ENCODE peak calls at places on chromosomes 3 and 15, in five cellular contexts. A, D, Q, N and K are unnamed samples.
A peak's percentile ranks its signal among the peaks of the same experiment; 100 is the strongest.

GRCh38 chr15:27808182-27808581 is 290.9 kb downstream of the OCA2 start:
- DNase-seq in N (no peak), A (no peak), D (no peak), Q (peak; percentile 34), K (no peak)

GRCh38 chr15:76860201-76860600 is 44.9 kb downstream of the SCAPER start:
- DNase-seq in Q (no peak), N (no peak), A (no peak), D (no peak), K (no peak)

GRCh38 chr3:185153861-185154629 is 1.2 kb upstream of the C3orf70 start:
- DNase-seq in N (no peak), A (peak; percentile 42), D (no peak), Q (no peak), K (no peak)

GRCh38 chr15:73517566-73517965 is 74.6 kb downstream of the REC114 start:
- DNase-seq in N (no peak), Q (no peak), A (no peak), D (no peak), K (no peak)

GRCh38 chr15:52031542-52031941 is 12.5 kb downstream of the MAPK6 start:
- DNase-seq in N (no peak), A (no peak), D (no peak), Q (peak; percentile 49), K (no peak)

GRCh38 chr3:154144825-154145465 is 23.8 kb downstream of the ARHGEF26 start:
- DNase-seq in Q (no peak), N (no peak), D (no peak), A (no peak), K (no peak)

GRCh38 chr15:65994832-65995231 is 125.5 kb downstream of the RAB11A start:
- DNase-seq in N (no peak), Q (no peak), A (no peak), D (no peak), K (no peak)

GRCh38 chr15:63122002-63122893 is 587 bp downstream of the LACTB start:
- DNase-seq in Q (peak; percentile 84), D (peak; percentile 93), A (peak; percentile 73), N (peak; percentile 94), K (peak; percentile 76)

GRCh38 chr15:38299216-38299615 is 46.6 kb downstream of the SPRED1 start:
- DNase-seq in D (no peak), Q (no peak), N (no peak), A (no peak), K (no peak)

GRCh38 chr3:23114479-23114878 is 88.6 kb upstream of the UBE2E2 start:
- DNase-seq in Q (no peak), N (no peak), A (no peak), D (no peak), K (no peak)

GRCh38 chr15:47431501-47431900 is 285.8 kb upstream of the SEMA6D start:
- DNase-seq in Q (no peak), N (no peak), D (no peak), A (peak; percentile 10), K (no peak)

GRCh38 chr3:3065876-3066275 is 44.3 kb downstream of the IL5RA start:
- DNase-seq in Q (no peak), N (peak; percentile 8), A (no peak), D (no peak), K (peak; percentile 6)

GRCh38 chr3:178456942-178457341 is 79.3 kb upstream of the KCNMB2 start:
- DNase-seq in D (no peak), N (no peak), Q (no peak), A (no peak), K (no peak)

GRCh38 chr3:27532931-27533607 is 48.9 kb upstream of the SLC4A7 start:
- DNase-seq in A (no peak), Q (peak; percentile 6), D (no peak), N (no peak), K (no peak)

GRCh38 chr15:63015618-63016017 is 26.9 kb upstream of the TPM1 start:
- DNase-seq in N (peak; percentile 48), A (no peak), D (peak; percentile 75), Q (no peak), K (peak; percentile 45)

GRCh38 chr3:140117111-140117526 is 182.1 kb downstream of the CLSTN2 start:
- DNase-seq in Q (no peak), A (no peak), N (no peak), D (no peak), K (no peak)

GRCh38 chr3:180063783-180064182 is 27.0 kb upstream of the PEX5L start:
- DNase-seq in D (no peak), A (no peak), Q (no peak), N (no peak), K (no peak)

GRCh38 chr15:57432141-57432701 is 55.9 kb downstream of the CGNL1 start:
- DNase-seq in A (no peak), D (no peak), Q (no peak), N (no peak), K (no peak)

GRCh38 chr3:36786921-36787890 is 22.9 kb upstream of the DCLK3 start:
- DNase-seq in D (no peak), N (no peak), A (no peak), Q (peak; percentile 56), K (no peak)

GRCh38 chr15:85840802-85841152 is 46.1 kb upstream of the KLHL25 start:
- DNase-seq in N (no peak), D (no peak), A (no peak), Q (no peak), K (no peak)

GRCh38 chr15:85837881-85838280 is 43.2 kb upstream of the KLHL25 start:
- DNase-seq in N (no peak), A (no peak), D (no peak), Q (no peak), K (no peak)

GRCh38 chr15:85838655-85839054 is 43.9 kb upstream of the KLHL25 start:
- DNase-seq in N (no peak), D (no peak), A (no peak), Q (no peak), K (no peak)

GRCh38 chr15:85839637-85840036 is 44.9 kb upstream of the KLHL25 start:
- DNase-seq in D (no peak), Q (no peak), N (no peak), A (no peak), K (no peak)

GRCh38 chr15:85840079-85840801 is 45.5 kb upstream of the KLHL25 start:
- DNase-seq in A (peak; percentile 85), N (peak; percentile 91), Q (peak; percentile 88), D (peak; percentile 89), K (peak; percentile 72)
- TF ChIP-seq POLR2A in A (no peak), N (no peak), Q (no peak), D (no peak), K (no peak)

GRCh38 chr15:53644681-53645080 is 114.8 kb downstream of the WDR72 start:
- DNase-seq in A (no peak), D (no peak), N (no peak), Q (no peak), K (no peak)
- TF ChIP-seq POLR2A in A (no peak), D (no peak), N (no peak), Q (no peak), K (no peak)

GRCh38 chr3:39107874-39108308 is 411 bp downstream of the TTC21A start:
- DNase-seq in D (no peak), Q (no peak), N (no peak), A (no peak), K (no peak)

GRCh38 chr3:39105687-39106063 is 1.8 kb downstream of the GORASP1 start:
- DNase-seq in D (no peak), Q (no peak), A (no peak), N (no peak), K (no peak)

GRCh38 chr3:39108309-39108708 is 829 bp downstream of the TTC21A start:
- DNase-seq in N (no peak), Q (peak; percentile 71), D (no peak), A (no peak), K (no peak)

GRCh38 chr3:39106281-39107055 is 959 bp downstream of the GORASP1 start:
- DNase-seq in Q (peak; percentile 13), N (no peak), A (no peak), D (no peak), K (no peak)

GRCh38 chr3:39107056-39107873 is at the start of the genes GORASP1 and TTC21A:
- DNase-seq in A (peak; percentile 76), N (peak; percentile 91), D (peak; percentile 96), Q (peak; percentile 81), K (peak; percentile 89)
- TF ChIP-seq POLR2A in A (peak; percentile 72), N (peak; percentile 79), D (peak; percentile 62), Q (peak; percentile 51), K (peak; percentile 71)

DNA sequence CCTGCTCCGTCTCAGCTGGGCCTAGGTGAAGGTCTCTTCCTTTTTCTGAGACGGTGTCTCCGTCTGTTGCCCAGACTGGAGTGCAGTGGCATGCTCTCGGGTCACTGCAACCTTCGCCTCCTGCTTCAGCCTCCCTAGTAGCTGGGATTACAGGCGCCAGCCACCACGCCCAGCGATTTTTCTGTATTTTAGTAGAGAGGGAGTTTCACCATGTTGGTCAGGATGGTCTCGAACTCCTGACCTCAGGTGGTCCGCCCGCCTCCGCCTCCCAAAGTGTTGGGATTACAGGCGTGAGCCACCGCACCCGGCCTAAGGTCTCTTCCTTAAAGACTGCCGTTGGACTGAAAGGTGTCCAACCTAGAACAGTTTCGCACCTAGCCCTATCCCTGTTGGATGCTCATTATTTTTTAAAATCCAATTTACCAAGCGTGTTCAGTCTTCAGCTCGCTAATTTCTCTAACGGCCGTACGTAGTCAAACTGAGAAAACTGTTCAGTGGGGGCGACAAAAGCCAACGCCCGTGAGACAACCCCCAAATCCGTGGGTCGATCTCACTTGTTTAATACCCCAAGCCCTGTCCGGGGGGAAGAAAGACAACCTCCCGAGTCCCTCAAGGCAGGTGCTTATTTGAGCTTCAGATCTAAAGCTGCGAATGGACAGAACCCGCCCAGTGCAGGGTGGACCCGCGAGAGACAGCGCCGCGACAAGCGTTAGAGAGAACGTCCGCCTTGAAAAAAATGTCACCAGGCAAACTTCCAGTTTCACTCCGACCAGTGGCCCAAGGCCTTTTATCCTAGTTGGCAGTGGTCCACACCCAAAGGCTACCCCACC is 986 bp upstream of the OXSR1 start:
- DNase-seq in A (no peak), D (no peak), N (no peak), Q (no peak), K (no peak)
- TF ChIP-seq POLR2A in A (no peak), D (peak; percentile 72), N (no peak), Q (no peak), K (no peak)

GRCh38 chr3:130893240-130894129 is at the start of gene ATP2C1:
- DNase-seq in A (peak; percentile 92), Q (peak; percentile 95), D (peak; percentile 97), N (peak; percentile 71), K (peak; percentile 76)
- TF ChIP-seq POLR2A in A (peak; percentile 89), Q (peak; percentile 88), D (peak; percentile 89), N (peak; percentile 58), K (peak; percentile 79)

GRCh38 chr3:33035596-33035995 is 61.4 kb downstream of the GLB1 start:
- DNase-seq in A (no peak), D (no peak), N (no peak), Q (no peak), K (peak; percentile 24)
- TF ChIP-seq POLR2A in A (no peak), D (no peak), N (no peak), Q (no peak), K (no peak)

DNA sequence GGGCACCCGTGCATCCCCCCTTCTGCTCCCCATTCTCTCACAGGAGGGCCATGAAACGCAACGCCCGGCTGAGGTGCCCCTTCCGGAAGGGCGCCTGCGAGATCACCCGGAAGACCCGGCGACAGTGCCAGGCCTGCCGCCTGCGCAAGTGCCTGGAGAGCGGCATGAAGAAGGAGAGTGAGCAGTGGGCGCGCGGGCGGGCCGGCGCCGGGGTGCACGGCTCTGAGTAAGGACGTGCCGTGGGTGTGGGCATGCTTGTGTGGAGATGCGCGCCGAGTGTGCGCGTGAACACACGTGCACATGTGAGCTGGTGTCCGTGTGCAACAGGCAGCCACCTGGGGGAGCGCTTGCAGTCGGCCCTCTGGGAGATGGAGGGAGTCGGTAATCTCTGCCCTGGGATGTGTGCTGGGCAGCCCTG is 28.1 kb downstream of the NR1I2 start:
- DNase-seq in Q (no peak), D (no peak), A (no peak), N (no peak), K (no peak)
- TF ChIP-seq POLR2A in Q (no peak), D (no peak), A (no peak), N (no peak), K (no peak)